ENCODE peak calls at places on chromosome X, in six cellular contexts. One of them, this sample, is unnamed.

GRCh38 chrX:134365923-134366322 is 94.0 kb upstream of the HPRT1 start:
- DNase-seq in choroid plexus epithelial cell: no peak
- DNase-seq in heart right ventricle: no peak
- DNase-seq in pancreas: no peak
- DNase-seq in vagina: no peak
- DNase-seq in uterus: no peak
- DNase-seq in this sample: no peak

GRCh38 chrX:7904557-7904956 is 22.7 kb downstream of the PNPLA4 start:
- DNase-seq in pancreas: no peak
- DNase-seq in heart right ventricle: no peak
- DNase-seq in vagina: no peak
- DNase-seq in uterus: no peak
- DNase-seq in choroid plexus epithelial cell: peak; percentile 34
- DNase-seq in this sample: no peak

GRCh38 chrX:13223868-13224555 is 95.8 kb downstream of the ATXN3L start:
- DNase-seq in pancreas: no peak
- DNase-seq in vagina: no peak
- DNase-seq in heart right ventricle: peak; percentile 25
- DNase-seq in uterus: no peak
- DNase-seq in choroid plexus epithelial cell: peak; percentile 94
- DNase-seq in this sample: peak; percentile 89

GRCh38 chrX:71923516-71923915 is 12.9 kb downstream of the NHSL2 start:
- DNase-seq in heart right ventricle: no peak
- DNase-seq in choroid plexus epithelial cell: no peak
- DNase-seq in uterus: no peak
- DNase-seq in pancreas: no peak
- DNase-seq in vagina: no peak
- DNase-seq in this sample: peak; percentile 16

GRCh38 chrX:110561036-110561435 is 202.4 kb downstream of the RTL9 start:
- DNase-seq in uterus: no peak
- DNase-seq in choroid plexus epithelial cell: no peak
- DNase-seq in vagina: no peak
- DNase-seq in heart right ventricle: no peak
- DNase-seq in pancreas: peak; percentile 26
- DNase-seq in this sample: peak; percentile 73

GRCh38 chrX:47743504-47743903 is 84.5 kb upstream of the UXT start:
- DNase-seq in uterus: no peak
- DNase-seq in pancreas: no peak
- DNase-seq in vagina: no peak
- DNase-seq in choroid plexus epithelial cell: peak; percentile 89
- DNase-seq in heart right ventricle: no peak
- DNase-seq in this sample: peak; percentile 25

GRCh38 chrX:10401239-10401638 is 219.1 kb downstream of the MID1 start:
- DNase-seq in choroid plexus epithelial cell: no peak
- DNase-seq in pancreas: no peak
- DNase-seq in uterus: no peak
- DNase-seq in heart right ventricle: no peak
- DNase-seq in vagina: no peak
- DNase-seq in this sample: no peak

GRCh38 chrX:53442322-53442631 is 8.1 kb upstream of the HSD17B10 start:
- DNase-seq in pancreas: no peak
- DNase-seq in heart right ventricle: no peak
- DNase-seq in vagina: no peak
- DNase-seq in uterus: no peak
- DNase-seq in choroid plexus epithelial cell: no peak
- DNase-seq in this sample: no peak

GRCh38 chrX:154824638-154825037 is 9.8 kb downstream of the SMIM9 start:
- DNase-seq in uterus: no peak
- DNase-seq in pancreas: no peak
- DNase-seq in heart right ventricle: no peak
- DNase-seq in choroid plexus epithelial cell: no peak
- DNase-seq in vagina: no peak
- DNase-seq in this sample: no peak

GRCh38 chrX:24024819-24025740 is 1.9 kb downstream of the KLHL15 start:
- DNase-seq in choroid plexus epithelial cell: peak; percentile 93
- DNase-seq in heart right ventricle: peak; percentile 89
- DNase-seq in uterus: peak; percentile 91
- DNase-seq in pancreas: peak; percentile 94
- DNase-seq in vagina: no peak
- DNase-seq in this sample: peak; percentile 90
- TF ChIP-seq CTCF in choroid plexus epithelial cell: no peak
- TF ChIP-seq CTCF in heart right ventricle: peak; percentile 17
- TF ChIP-seq CTCF in uterus: peak; percentile 24
- TF ChIP-seq CTCF in pancreas: no peak
- TF ChIP-seq CTCF in vagina: no peak
- TF ChIP-seq CTCF in this sample: no peak

DNA sequence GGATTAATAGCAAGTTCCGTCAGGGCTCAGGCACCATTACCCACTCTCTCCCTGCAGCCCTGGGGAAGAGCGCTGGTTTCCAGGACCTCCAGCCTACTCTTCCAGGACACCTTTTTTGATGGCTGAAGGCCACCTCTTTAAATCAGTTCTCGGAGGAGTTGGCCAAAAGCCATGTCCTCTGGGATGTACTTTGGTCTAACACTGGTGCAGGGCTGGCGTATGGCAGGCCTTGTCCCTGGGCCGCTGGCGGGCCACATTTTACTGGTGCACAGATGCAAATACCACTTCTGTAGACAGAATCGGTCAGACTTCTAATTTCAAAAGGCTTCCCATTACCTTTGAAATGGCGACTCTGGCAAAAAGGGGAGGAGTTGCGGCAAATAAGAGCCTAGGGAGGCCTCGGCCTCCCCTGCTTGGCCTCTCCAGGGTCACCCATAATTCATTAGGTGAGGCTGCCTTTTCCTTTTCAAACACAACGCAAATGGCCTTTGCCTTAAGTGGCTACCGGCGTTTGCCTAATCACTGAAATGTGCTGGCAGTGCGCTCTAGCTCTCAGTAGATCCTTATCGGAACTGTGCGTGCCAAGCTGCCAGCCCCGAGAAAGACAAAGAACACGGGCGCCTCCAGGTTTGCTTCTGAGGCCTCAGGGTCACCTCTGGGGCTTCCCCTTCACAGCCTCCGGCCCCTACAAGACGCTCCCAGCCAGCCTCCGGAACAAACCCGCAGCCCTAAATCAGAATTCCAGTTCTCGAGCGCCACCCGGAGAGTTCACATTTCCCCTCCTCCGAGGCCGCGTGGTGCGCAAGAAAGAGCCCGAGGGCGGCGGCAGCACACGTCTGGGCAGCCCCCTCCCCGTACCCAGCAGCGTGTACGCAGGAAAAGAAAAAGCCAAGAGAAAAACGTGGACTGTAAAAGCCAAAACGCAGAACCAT is 76.2 kb upstream of the BCOR start:
- DNase-seq in uterus: peak; percentile 59
- DNase-seq in heart right ventricle: no peak
- DNase-seq in vagina: peak; percentile 43
- DNase-seq in pancreas: no peak
- DNase-seq in choroid plexus epithelial cell: peak; percentile 42
- DNase-seq in this sample: no peak
- H3K4me3 ChIP-seq in uterus: no peak overlapping the region
- H3K4me3 ChIP-seq in heart right ventricle: no peak overlapping the region
- H3K4me3 ChIP-seq in vagina: no peak overlapping the region
- H3K4me3 ChIP-seq in pancreas: peak overlapping the region; percentile 45
- H3K4me3 ChIP-seq in choroid plexus epithelial cell: peak overlapping the region; percentile 60
- H3K4me3 ChIP-seq in this sample: no peak overlapping the region

DNA sequence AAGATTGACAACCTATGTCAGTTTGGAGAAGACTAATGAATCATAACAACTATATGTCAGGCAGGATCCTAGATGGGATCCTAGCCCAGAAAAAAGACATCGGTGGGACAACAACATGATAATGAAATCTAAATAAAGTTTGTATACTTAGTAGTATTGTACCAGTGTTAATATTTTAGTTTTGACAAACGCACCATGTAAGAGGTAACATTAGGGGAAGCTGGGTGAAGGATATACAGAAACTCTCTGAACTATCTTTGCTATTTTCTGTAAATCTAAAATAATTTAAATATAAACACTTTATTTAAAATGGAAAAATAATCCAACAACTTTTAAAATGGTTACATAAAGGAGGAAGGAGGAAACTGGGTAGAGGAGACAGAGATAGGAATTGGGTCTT is 105.6 kb upstream of the AP1S2 start:
- DNase-seq in vagina: no peak
- DNase-seq in heart right ventricle: no peak
- DNase-seq in uterus: no peak
- DNase-seq in choroid plexus epithelial cell: no peak
- DNase-seq in pancreas: no peak
- DNase-seq in this sample: no peak
- TF ChIP-seq CTCF in vagina: no peak
- TF ChIP-seq CTCF in heart right ventricle: no peak
- TF ChIP-seq CTCF in uterus: no peak
- TF ChIP-seq CTCF in choroid plexus epithelial cell: no peak
- TF ChIP-seq CTCF in pancreas: no peak
- TF ChIP-seq CTCF in this sample: no peak

GRCh38 chrX:107710617-107711391 is 64.8 kb downstream of the TSC22D3 start:
- DNase-seq in vagina: no peak
- DNase-seq in pancreas: no peak
- DNase-seq in choroid plexus epithelial cell: peak; percentile 97
- DNase-seq in heart right ventricle: peak; percentile 60
- DNase-seq in uterus: peak; percentile 79
- DNase-seq in this sample: peak; percentile 92
- H3K4me3 ChIP-seq in vagina: peak overlapping the region; percentile 14
- H3K4me3 ChIP-seq in pancreas: no peak overlapping the region
- H3K4me3 ChIP-seq in choroid plexus epithelial cell: no peak overlapping the region
- H3K4me3 ChIP-seq in heart right ventricle: no peak overlapping the region
- H3K4me3 ChIP-seq in uterus: no peak overlapping the region
- H3K4me3 ChIP-seq in this sample: no peak overlapping the region

GRCh38 chrX:1002611-1003010 is 209.8 kb downstream of the CRLF2 start:
- DNase-seq in uterus: no peak
- DNase-seq in choroid plexus epithelial cell: no peak
- DNase-seq in vagina: no peak
- DNase-seq in heart right ventricle: no peak
- DNase-seq in pancreas: no peak
- DNase-seq in this sample: no peak

GRCh38 chrX:994780-995179 is 217.7 kb downstream of the CRLF2 start:
- DNase-seq in vagina: no peak
- DNase-seq in choroid plexus epithelial cell: no peak
- DNase-seq in uterus: no peak
- DNase-seq in heart right ventricle: no peak
- DNase-seq in pancreas: no peak
- DNase-seq in this sample: no peak

DNA sequence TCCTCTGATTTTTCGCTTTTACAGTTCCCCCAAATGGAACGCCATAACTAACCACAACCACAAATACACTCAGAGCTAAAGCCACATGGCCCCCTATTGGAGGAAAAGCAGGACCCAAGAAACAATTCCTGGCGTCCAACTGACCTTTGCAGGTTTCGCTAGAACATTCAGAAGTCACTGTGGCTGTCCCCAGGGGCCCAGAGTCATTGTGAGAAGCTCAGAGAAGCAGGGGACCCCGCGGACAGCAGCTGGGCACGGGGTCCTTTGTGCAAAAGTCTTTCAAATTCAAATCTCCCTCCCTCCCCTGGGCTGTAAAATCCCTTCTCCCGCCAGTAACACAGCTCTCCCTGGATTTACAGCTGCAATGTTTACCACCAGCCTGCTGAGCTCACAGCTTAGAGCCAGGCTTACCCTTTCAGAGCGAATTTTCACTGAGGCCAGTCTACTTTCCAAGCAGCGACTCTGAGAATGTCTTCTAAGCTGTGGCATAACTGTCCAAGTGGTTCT is 214.8 kb downstream of the CRLF2 start:
- DNase-seq in vagina: no peak
- DNase-seq in pancreas: no peak
- DNase-seq in choroid plexus epithelial cell: no peak
- DNase-seq in heart right ventricle: no peak
- DNase-seq in uterus: no peak
- DNase-seq in this sample: no peak
- TF ChIP-seq CTCF in vagina: no peak
- TF ChIP-seq CTCF in pancreas: no peak
- TF ChIP-seq CTCF in choroid plexus epithelial cell: no peak
- TF ChIP-seq CTCF in heart right ventricle: no peak
- TF ChIP-seq CTCF in uterus: no peak
- TF ChIP-seq CTCF in this sample: no peak

GRCh38 chrX:39399387-39399786 is 598.1 kb downstream of the MID1IP1 start:
- DNase-seq in heart right ventricle: no peak
- DNase-seq in uterus: no peak
- DNase-seq in vagina: no peak
- DNase-seq in pancreas: no peak
- DNase-seq in choroid plexus epithelial cell: no peak
- DNase-seq in this sample: no peak

GRCh38 chrX:39396358-39396995 is 595.2 kb downstream of the MID1IP1 start:
- DNase-seq in uterus: no peak
- DNase-seq in vagina: no peak
- DNase-seq in heart right ventricle: no peak
- DNase-seq in choroid plexus epithelial cell: no peak
- DNase-seq in pancreas: no peak
- DNase-seq in this sample: no peak

GRCh38 chrX:39398215-39398972 is 597.1 kb downstream of the MID1IP1 start:
- DNase-seq in pancreas: no peak
- DNase-seq in vagina: no peak
- DNase-seq in choroid plexus epithelial cell: no peak
- DNase-seq in heart right ventricle: no peak
- DNase-seq in uterus: peak; percentile 35
- DNase-seq in this sample: no peak

GRCh38 chrX:39397561-39398200 is 596.4 kb downstream of the MID1IP1 start:
- DNase-seq in uterus: no peak
- DNase-seq in heart right ventricle: no peak
- DNase-seq in vagina: no peak
- DNase-seq in choroid plexus epithelial cell: no peak
- DNase-seq in pancreas: no peak
- DNase-seq in this sample: no peak

DNA sequence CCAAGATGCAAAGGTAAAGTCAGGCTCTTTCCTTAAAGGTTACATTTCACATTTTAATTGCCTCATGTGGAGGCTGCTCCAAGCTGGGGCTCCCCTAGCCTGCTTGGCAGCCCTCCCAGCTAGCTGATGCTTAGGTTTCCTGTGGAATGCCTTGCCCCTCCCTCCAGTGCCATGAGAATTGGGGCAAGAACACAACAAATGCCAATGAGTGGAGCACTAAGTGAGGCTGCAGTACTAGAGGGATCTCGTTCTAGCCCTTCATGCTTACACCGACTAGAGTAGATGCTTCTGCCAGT is 597.7 kb downstream of the MID1IP1 start:
- DNase-seq in uterus: peak; percentile 23
- DNase-seq in pancreas: no peak
- DNase-seq in choroid plexus epithelial cell: no peak
- DNase-seq in vagina: no peak
- DNase-seq in heart right ventricle: no peak
- DNase-seq in this sample: peak; percentile 1
- H3K4me3 ChIP-seq in uterus: no peak overlapping the region
- H3K4me3 ChIP-seq in pancreas: no peak overlapping the region
- H3K4me3 ChIP-seq in choroid plexus epithelial cell: no peak overlapping the region
- H3K4me3 ChIP-seq in vagina: no peak overlapping the region
- H3K4me3 ChIP-seq in heart right ventricle: no peak overlapping the region
- H3K4me3 ChIP-seq in this sample: no peak overlapping the region